ENCODE peak calls at places on chromosomes 13 and 19, in seven cellular contexts. V is mammary epithelial cell, U is skeletal muscle cell, L is GM18507, P is GM03348, F is T-helper 2 cell, W is LHCN-M2. Z is an unnamed sample.

GRCh38 chr19:49017666-49018351 is 918 bp upstream of the LHB start:
- DNase-seq in F (peak), V (no peak), U (no peak), L (no peak), W (peak), P (peak), Z (no peak)

GRCh38 chr13:29434217-29434940 is 161.1 kb downstream of the SLC7A1 start:
- DNase-seq in U (no peak), V (no peak), P (no peak), L (no peak), F (no peak), W (no peak), Z (peak)

GRCh38 chr19:46660601-46661019 is 372 bp downstream of the DACT3 start:
- DNase-seq in F (no peak), L (no peak), U (no peak), P (no peak), W (no peak), V (no peak), Z (no peak)

GRCh38 chr13:66513728-66514127 is 716.4 kb downstream of the PCDH9 start:
- DNase-seq in L (no peak), V (no peak), P (peak), F (no peak), U (no peak), W (peak), Z (no peak)

GRCh38 chr19:50205681-50206138 is 2.3 kb downstream of the MYH14 start:
- DNase-seq in F (no peak), U (no peak), L (no peak), V (no peak), P (no peak), W (no peak), Z (no peak)

GRCh38 chr19:8000298-8001038 is 5.0 kb downstream of the ELAVL1 start:
- DNase-seq in U (no peak), W (no peak), P (no peak), V (no peak), F (no peak), L (no peak), Z (no peak)

GRCh38 chr13:39603424-39603947 is 493 bp upstream of the LHFPL6 start:
- DNase-seq in U (no peak), V (no peak), F (no peak), P (peak), W (peak), L (no peak), Z (no peak)

GRCh38 chr13:53238241-53238640 is 209.6 kb downstream of the OLFM4 start:
- DNase-seq in F (no peak), P (no peak), V (no peak), W (no peak), U (no peak), L (no peak), Z (no peak)

GRCh38 chr13:24745861-24746617 is 17.9 kb upstream of the RNF17 start:
- DNase-seq in L (no peak), F (peak), P (no peak), U (no peak), V (peak), W (no peak), Z (no peak)

GRCh38 chr19:16371540-16371986 is 46.9 kb downstream of the KLF2 start:
- DNase-seq in V (no peak), U (no peak), P (no peak), F (peak), W (no peak), L (peak), Z (peak)

GRCh38 chr19:13846533-13847032 is 30.4 kb upstream of the NANOS3 start:
- DNase-seq in L (peak), U (no peak), V (peak), W (peak), P (peak), F (peak), Z (peak)

GRCh38 chr19:5078666-5079409 is 109.9 kb downstream of the KDM4B start:
- DNase-seq in W (no peak), L (no peak), P (no peak), V (no peak), U (no peak), F (no peak), Z (no peak)

GRCh38 chr19:30449673-30450072 is 77.5 kb downstream of the ZNF536 start:
- DNase-seq in V (no peak), L (no peak), F (no peak), W (no peak), P (peak), U (no peak), Z (no peak)

GRCh38 chr13:41457589-41458186 is 338 bp downstream of the RGCC start:
- DNase-seq in U (no peak), V (no peak), L (no peak), W (no peak), F (peak), P (no peak), Z (no peak)

GRCh38 chr13:110873639-110874507 is 41.0 kb downstream of the ANKRD10 start:
- DNase-seq in U (no peak), V (no peak), P (no peak), F (no peak), L (no peak), W (no peak), Z (no peak)

GRCh38 chr13:43268632-43269031 is 245.2 kb downstream of the DNAJC15 start:
- DNase-seq in P (no peak), V (no peak), W (no peak), F (no peak), U (no peak), L (no peak), Z (no peak)

GRCh38 chr19:11587302-11587972 is 9.8 kb upstream of the ZNF627 start:
- DNase-seq in P (peak), U (peak), F (peak), V (peak), L (peak), W (peak), Z (no peak)

GRCh38 chr13:38202730-38203129 is 146.9 kb upstream of the UFM1 start:
- DNase-seq in F (peak), U (peak), W (peak), V (peak), P (peak), L (no peak), Z (no peak)

GRCh38 chr13:22110368-22110767 is 439.5 kb downstream of the FGF9 start:
- DNase-seq in P (peak), F (peak), W (no peak), V (no peak), U (no peak), L (no peak), Z (no peak)

GRCh38 chr13:42760949-42761348 is 20.4 kb upstream of the FAM216B start:
- DNase-seq in V (no peak), U (no peak), L (no peak), F (no peak), P (no peak), W (no peak), Z (no peak)

GRCh38 chr19:7117248-7117647 is 47.7 kb downstream of the ZNF557 start:
- DNase-seq in P (no peak), F (no peak), W (no peak), L (no peak), V (no peak), U (no peak), Z (no peak)

GRCh38 chr19:6161271-6161850 is 25.9 kb downstream of the ACSBG2 start:
- DNase-seq in L (peak), P (no peak), V (peak), F (peak), W (no peak), U (no peak), Z (peak)

GRCh38 chr19:56161534-56161933 is 14.3 kb upstream of the GALP start:
- DNase-seq in U (no peak), W (no peak), P (no peak), V (no peak), F (no peak), L (no peak), Z (no peak)

GRCh38 chr13:46864941-46865340 is 31.9 kb downstream of the HTR2A start:
- DNase-seq in F (no peak), W (no peak), P (no peak), V (no peak), U (no peak), L (no peak), Z (no peak)

GRCh38 chr19:33613601-33614000 is 8.2 kb upstream of the CHST8 start:
- DNase-seq in L (no peak), U (no peak), W (no peak), F (no peak), V (no peak), P (no peak), Z (no peak)

GRCh38 chr19:58558066-58558622 is at the start of gene UBE2M:
- DNase-seq in P (no peak), W (peak), U (no peak), V (no peak), F (peak), L (no peak), Z (no peak)